ENCODE peak calls at places on chromosome 20, in five cellular contexts. One of them, this sample, is unnamed.
A peak's percentile ranks its signal among the peaks of the same experiment; 100 is the strongest.

GRCh38 chr20:36628076-36628475 is 17.9 kb downstream of the SLA2 start:
- DNase-seq in H1: no peak
- DNase-seq in kidney: no peak
- DNase-seq in upper lobe of right lung: no peak
- DNase-seq in HFF-Myc: no peak
- DNase-seq in this sample: no peak

GRCh38 chr20:24634855-24635254 is 165.4 kb downstream of the SYNDIG1 start:
- DNase-seq in kidney: peak; percentile 49
- DNase-seq in H1: no peak
- DNase-seq in upper lobe of right lung: no peak
- DNase-seq in HFF-Myc: peak; percentile 58
- DNase-seq in this sample: peak; percentile 79

GRCh38 chr20:6636209-6637159 is 131.0 kb upstream of the BMP2 start:
- DNase-seq in kidney: no peak
- DNase-seq in H1: no peak
- DNase-seq in HFF-Myc: peak; percentile 37
- DNase-seq in upper lobe of right lung: no peak
- DNase-seq in this sample: peak; percentile 30

GRCh38 chr20:17698419-17698818 is 1.3 kb upstream of the BANF2 start:
- DNase-seq in kidney: no peak
- DNase-seq in upper lobe of right lung: no peak
- DNase-seq in H1: no peak
- DNase-seq in HFF-Myc: no peak
- DNase-seq in this sample: no peak

GRCh38 chr20:60727425-60727824 is 524.6 kb upstream of the CDH4 start:
- DNase-seq in H1: no peak
- DNase-seq in kidney: no peak
- DNase-seq in HFF-Myc: no peak
- DNase-seq in upper lobe of right lung: no peak
- DNase-seq in this sample: no peak

GRCh38 chr20:19275038-19275629 is 62.7 kb downstream of the SLC24A3 start:
- DNase-seq in upper lobe of right lung: no peak
- DNase-seq in H1: no peak
- DNase-seq in kidney: no peak
- DNase-seq in HFF-Myc: no peak
- DNase-seq in this sample: no peak

GRCh38 chr20:14553774-14554524 is 216.5 kb upstream of the FLRT3 start:
- DNase-seq in kidney: no peak
- DNase-seq in upper lobe of right lung: no peak
- DNase-seq in HFF-Myc: no peak
- DNase-seq in H1: no peak
- DNase-seq in this sample: no peak

GRCh38 chr20:16944753-16945152 is 196.6 kb downstream of the OTOR start:
- DNase-seq in kidney: no peak
- DNase-seq in H1: no peak
- DNase-seq in HFF-Myc: no peak
- DNase-seq in upper lobe of right lung: no peak
- DNase-seq in this sample: no peak

GRCh38 chr20:25864326-25864970 is 167.8 kb upstream of the ZNF337 start:
- DNase-seq in HFF-Myc: no peak
- DNase-seq in kidney: no peak
- DNase-seq in upper lobe of right lung: no peak
- DNase-seq in H1: no peak
- DNase-seq in this sample: no peak

GRCh38 chr20:53785320-53785719 is 191.7 kb upstream of the ZNF217 start:
- DNase-seq in H1: no peak
- DNase-seq in HFF-Myc: no peak
- DNase-seq in upper lobe of right lung: no peak
- DNase-seq in kidney: peak; percentile 3
- DNase-seq in this sample: no peak

GRCh38 chr20:38202153-38202981 is 37.3 kb upstream of the TGM2 start:
- DNase-seq in H1: no peak
- DNase-seq in upper lobe of right lung: peak; percentile 36
- DNase-seq in kidney: no peak
- DNase-seq in HFF-Myc: no peak
- DNase-seq in this sample: no peak

GRCh38 chr20:47854687-47855212 is 69.5 kb upstream of the SULF2 start:
- DNase-seq in kidney: no peak
- DNase-seq in upper lobe of right lung: no peak
- DNase-seq in HFF-Myc: peak; percentile 39
- DNase-seq in H1: peak; percentile 41
- DNase-seq in this sample: peak; percentile 7

GRCh38 chr20:53287357-53288042 is 306.1 kb downstream of the ZNF217 start:
- DNase-seq in kidney: no peak
- DNase-seq in upper lobe of right lung: no peak
- DNase-seq in H1: no peak
- DNase-seq in HFF-Myc: no peak
- DNase-seq in this sample: no peak

GRCh38 chr20:35006009-35006408 is 50.3 kb downstream of the MYH7B start:
- DNase-seq in kidney: peak; percentile 43
- DNase-seq in HFF-Myc: no peak
- DNase-seq in H1: no peak
- DNase-seq in upper lobe of right lung: peak; percentile 53
- DNase-seq in this sample: no peak

GRCh38 chr20:31869942-31870702 is at the start of the genes DUSP15 and TTLL9:
- DNase-seq in kidney: peak; percentile 90
- DNase-seq in H1: no peak
- DNase-seq in HFF-Myc: no peak
- DNase-seq in upper lobe of right lung: peak; percentile 82
- DNase-seq in this sample: no peak

GRCh38 chr20:31867011-31867410 is 3.3 kb downstream of the DUSP15 start:
- DNase-seq in upper lobe of right lung: no peak
- DNase-seq in kidney: no peak
- DNase-seq in HFF-Myc: no peak
- DNase-seq in H1: no peak
- DNase-seq in this sample: no peak

GRCh38 chr20:31870703-31871601 is 518 bp downstream of the TTLL9 start:
- DNase-seq in HFF-Myc: no peak
- DNase-seq in upper lobe of right lung: no peak
- DNase-seq in H1: no peak
- DNase-seq in kidney: peak; percentile 83
- DNase-seq in this sample: no peak

GRCh38 chr20:31869673-31869941 is 720 bp downstream of the DUSP15 start:
- DNase-seq in kidney: no peak
- DNase-seq in H1: no peak
- DNase-seq in upper lobe of right lung: no peak
- DNase-seq in HFF-Myc: no peak
- DNase-seq in this sample: no peak

GRCh38 chr20:31868853-31869672 is 1.3 kb downstream of the DUSP15 start:
- DNase-seq in kidney: no peak
- DNase-seq in H1: no peak
- DNase-seq in upper lobe of right lung: no peak
- DNase-seq in HFF-Myc: no peak
- DNase-seq in this sample: no peak
- H3K4me3 ChIP-seq in kidney: peak overlapping the region; percentile 95
- H3K4me3 ChIP-seq in H1: peak overlapping the region; percentile 75
- H3K4me3 ChIP-seq in upper lobe of right lung: peak overlapping the region; percentile 68
- H3K4me3 ChIP-seq in HFF-Myc: no peak overlapping the region
- H3K4me3 ChIP-seq in this sample: no peak overlapping the region

GRCh38 chr20:50285376-50286173 is 94.9 kb downstream of the CEBPB start:
- DNase-seq in upper lobe of right lung: no peak
- DNase-seq in HFF-Myc: peak; percentile 65
- DNase-seq in H1: no peak
- DNase-seq in kidney: peak; percentile 88
- DNase-seq in this sample: no peak

GRCh38 chr20:50286609-50287008 is 96.0 kb downstream of the CEBPB start:
- DNase-seq in H1: no peak
- DNase-seq in upper lobe of right lung: no peak
- DNase-seq in HFF-Myc: peak; percentile 83
- DNase-seq in kidney: peak; percentile 85
- DNase-seq in this sample: no peak

GRCh38 chr20:50284811-50285375 is 94.3 kb downstream of the CEBPB start:
- DNase-seq in upper lobe of right lung: no peak
- DNase-seq in kidney: peak; percentile 89
- DNase-seq in HFF-Myc: no peak
- DNase-seq in H1: no peak
- DNase-seq in this sample: no peak

GRCh38 chr20:50287512-50287911 is 96.9 kb downstream of the CEBPB start:
- DNase-seq in upper lobe of right lung: no peak
- DNase-seq in HFF-Myc: no peak
- DNase-seq in H1: no peak
- DNase-seq in kidney: peak; percentile 63
- DNase-seq in this sample: no peak

GRCh38 chr20:50286174-50286511 is 95.5 kb downstream of the CEBPB start:
- DNase-seq in upper lobe of right lung: no peak
- DNase-seq in HFF-Myc: no peak
- DNase-seq in H1: no peak
- DNase-seq in kidney: no peak
- DNase-seq in this sample: no peak
- H3K4me3 ChIP-seq in upper lobe of right lung: no peak overlapping the region
- H3K4me3 ChIP-seq in HFF-Myc: no peak overlapping the region
- H3K4me3 ChIP-seq in H1: no peak overlapping the region
- H3K4me3 ChIP-seq in kidney: no peak overlapping the region
- H3K4me3 ChIP-seq in this sample: no peak overlapping the region

DNA sequence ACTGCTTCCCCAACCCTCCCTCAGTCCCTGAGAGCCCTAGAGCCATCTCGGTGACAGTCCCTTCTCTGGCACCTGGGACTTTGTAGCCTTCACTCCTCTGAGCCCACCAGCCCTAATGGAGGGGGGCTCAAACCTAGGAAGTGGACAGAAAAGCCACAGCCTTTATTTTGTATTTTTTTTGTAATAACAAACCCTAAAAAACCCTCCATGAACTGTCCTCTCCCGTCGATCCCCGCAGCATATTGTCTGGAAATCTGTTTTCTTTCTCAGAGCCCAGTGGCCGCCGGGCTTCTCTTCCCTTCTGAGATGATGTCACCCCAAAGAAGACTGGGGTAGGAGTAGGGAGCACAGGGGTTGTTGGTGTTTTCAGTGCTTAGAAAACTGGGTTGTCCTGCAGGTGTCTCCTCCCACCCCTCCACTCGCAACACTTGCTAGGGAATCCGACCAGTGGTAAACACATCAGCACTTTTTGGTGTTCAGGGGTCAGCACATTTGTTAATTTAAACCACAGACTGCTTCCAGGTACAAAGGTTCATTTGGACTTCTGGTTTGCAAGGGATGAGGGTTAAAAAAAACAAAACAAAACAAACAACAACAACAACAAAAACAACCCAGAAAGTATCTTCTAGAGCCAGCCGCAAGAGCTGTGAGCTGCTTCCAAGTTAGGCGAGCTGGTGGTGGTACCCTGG is 9.9 kb downstream of the PAX1 start:
- DNase-seq in kidney: no peak
- DNase-seq in upper lobe of right lung: no peak
- DNase-seq in H1: no peak
- DNase-seq in HFF-Myc: no peak
- DNase-seq in this sample: no peak
- H3K4me3 ChIP-seq in kidney: no peak overlapping the region
- H3K4me3 ChIP-seq in upper lobe of right lung: no peak overlapping the region
- H3K4me3 ChIP-seq in H1: peak overlapping the region; percentile 58
- H3K4me3 ChIP-seq in HFF-Myc: no peak overlapping the region
- H3K4me3 ChIP-seq in this sample: no peak overlapping the region

DNA sequence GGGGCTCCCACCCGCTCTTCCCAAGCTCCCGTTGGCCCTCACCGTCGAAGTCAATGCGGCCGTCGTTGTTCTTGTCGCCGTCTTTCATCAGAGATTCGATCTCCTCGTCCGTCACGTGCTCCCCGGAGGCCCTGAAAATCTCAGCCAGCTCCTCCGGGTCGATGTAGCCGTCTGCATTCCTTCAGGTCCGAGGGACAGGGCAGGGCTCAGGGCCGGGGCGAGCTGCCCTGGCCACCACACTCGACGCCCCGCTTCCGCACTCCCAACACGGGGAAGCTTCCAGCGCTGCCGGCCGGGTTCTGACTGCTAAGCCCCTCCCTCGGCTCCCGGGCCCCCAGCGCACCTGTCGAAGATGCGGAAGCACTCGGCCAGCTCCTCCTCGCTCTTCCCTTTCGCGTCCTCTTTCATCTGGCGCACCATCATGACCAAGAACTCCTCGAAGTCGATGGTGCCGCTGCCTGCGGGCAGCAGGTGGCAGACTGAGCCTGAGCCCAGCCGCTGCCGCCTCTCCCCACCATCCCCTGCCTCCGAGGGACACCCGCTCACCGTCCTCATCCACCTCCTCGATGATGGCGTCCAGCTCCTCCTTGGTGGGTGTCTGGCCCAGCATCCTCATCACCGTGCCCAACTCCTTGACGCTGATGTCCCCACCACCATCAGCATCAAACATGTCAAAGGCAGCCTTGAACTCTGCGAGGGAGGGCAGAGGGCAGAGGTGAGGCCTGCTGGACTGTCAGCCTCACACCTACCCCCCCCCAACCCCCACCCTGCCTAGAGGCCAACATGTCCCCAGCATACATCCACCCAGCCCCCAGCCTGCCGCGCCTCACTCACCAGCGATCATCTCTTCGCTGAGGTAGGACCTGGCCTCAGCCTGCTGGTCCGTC is 2.9 kb downstream of the TNNC2 start:
- DNase-seq in kidney: peak; percentile 81
- DNase-seq in upper lobe of right lung: no peak
- DNase-seq in HFF-Myc: no peak
- DNase-seq in H1: peak; percentile 53
- DNase-seq in this sample: no peak
- H3K4me3 ChIP-seq in kidney: no peak overlapping the region
- H3K4me3 ChIP-seq in upper lobe of right lung: peak overlapping the region; percentile 27
- H3K4me3 ChIP-seq in HFF-Myc: no peak overlapping the region
- H3K4me3 ChIP-seq in H1: peak overlapping the region; percentile 44
- H3K4me3 ChIP-seq in this sample: no peak overlapping the region

DNA sequence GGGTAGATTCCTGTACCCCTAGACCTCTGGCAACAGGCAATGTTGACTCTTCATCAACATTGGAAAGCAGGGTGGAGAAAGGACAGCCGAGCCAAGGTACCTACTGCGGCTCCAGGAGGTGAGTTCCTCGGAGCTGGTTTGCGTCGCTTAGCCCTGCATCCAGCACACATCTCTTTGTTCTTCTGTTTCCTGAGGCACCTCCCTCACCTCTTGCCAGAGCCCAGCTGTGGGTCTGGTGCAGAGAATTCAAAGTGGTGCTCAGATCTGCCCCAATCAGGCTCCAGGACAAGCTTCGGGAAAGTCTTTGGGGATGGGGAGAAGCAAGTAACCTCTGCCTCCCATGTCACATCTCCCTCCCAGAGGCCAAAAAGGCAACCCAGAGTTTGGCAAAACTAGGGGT is 2.2 kb downstream of the KCNG1 start:
- DNase-seq in HFF-Myc: no peak
- DNase-seq in kidney: no peak
- DNase-seq in upper lobe of right lung: no peak
- DNase-seq in H1: no peak
- DNase-seq in this sample: no peak
- H3K4me3 ChIP-seq in HFF-Myc: no peak overlapping the region
- H3K4me3 ChIP-seq in kidney: no peak overlapping the region
- H3K4me3 ChIP-seq in upper lobe of right lung: no peak overlapping the region
- H3K4me3 ChIP-seq in H1: peak overlapping the region; percentile 75
- H3K4me3 ChIP-seq in this sample: no peak overlapping the region